ENCODE peak calls at places on chromosomes 4 and X, in five cellular contexts. F is breast epithelium, X is Peyer's patch, B is heart left ventricle, J is psoas muscle. D is an unnamed sample.

GRCh38 chr4:111228874-111229273 is 606.0 kb upstream of the PITX2 start:
- DNase-seq in X (no peak), F (no peak), J (no peak), B (no peak), D (no peak)

GRCh38 chrX:11100281-11101035 is 10.7 kb upstream of the HCCS start:
- DNase-seq in F (peak; percentile 44), B (no peak), X (no peak), J (no peak), D (no peak)

GRCh38 chrX:71253253-71254091 is 468 bp downstream of the ZMYM3 start:
- DNase-seq in X (peak; percentile 57), J (peak; percentile 44), B (peak; percentile 68), F (no peak), D (no peak)

GRCh38 chrX:53223068-53223693 is 1.8 kb downstream of the KDM5C start:
- DNase-seq in X (no peak), B (no peak), F (no peak), J (no peak), D (no peak)

GRCh38 chr4:101419324-101420135 is 72.2 kb upstream of the PPP3CA start:
- DNase-seq in F (no peak), J (no peak), B (no peak), X (no peak), D (no peak)

GRCh38 chrX:23327104-23327503 is 7.5 kb upstream of the PTCHD1 start:
- DNase-seq in J (no peak), X (no peak), B (no peak), F (no peak), D (no peak)

GRCh38 chr4:122480655-122481487 is 24.3 kb upstream of the IL2 start:
- DNase-seq in J (no peak), B (no peak), X (no peak), F (no peak), D (no peak)

GRCh38 chr4:147334478-147334877 is 146.4 kb upstream of the EDNRA start:
- DNase-seq in J (no peak), F (no peak), B (no peak), X (no peak), D (no peak)

GRCh38 chr4:7710576-7711329 is 228.9 kb downstream of the AFAP1 start:
- DNase-seq in X (no peak), J (no peak), B (peak; percentile 46), F (no peak), D (no peak)

GRCh38 chr4:5956285-5957021 is 61.8 kb downstream of the C4orf50 start:
- DNase-seq in F (no peak), J (peak; percentile 34), X (no peak), B (no peak), D (no peak)

GRCh38 chr4:179804440-179804839 is 2362.2 kb upstream of the AGA start:
- DNase-seq in X (no peak), J (no peak), F (no peak), B (no peak), D (no peak)

GRCh38 chr4:158805628-158806471 is 37.0 kb downstream of the FNIP2 start:
- DNase-seq in J (no peak), X (no peak), F (peak; percentile 22), B (no peak), D (peak; percentile 82)

GRCh38 chr4:21517460-21517859 is 431.1 kb downstream of the KCNIP4 start:
- DNase-seq in F (no peak), J (no peak), B (no peak), X (no peak), D (no peak)

GRCh38 chr4:158003212-158003611 is 169.6 kb downstream of the GASK1B start:
- DNase-seq in F (no peak), J (no peak), B (no peak), X (no peak), D (no peak)

GRCh38 chrX:68714856-68715255 is 67.4 kb downstream of the STARD8 start:
- DNase-seq in F (no peak), J (no peak), X (no peak), B (no peak), D (peak; percentile 11)

GRCh38 chrX:13506574-13506973 is 62.8 kb upstream of the EGFL6 start:
- DNase-seq in F (no peak), B (peak; percentile 61), J (peak; percentile 33), X (peak; percentile 46), D (no peak)

GRCh38 chr4:102531441-102531840 is 30.3 kb downstream of the NFKB1 start:
- DNase-seq in J (no peak), B (no peak), X (no peak), F (no peak), D (no peak)

GRCh38 chr4:31007858-31008257 is 287.7 kb downstream of the PCDH7 start:
- DNase-seq in F (no peak), B (no peak), X (no peak), J (no peak), D (no peak)

GRCh38 chr4:99938243-99938753 is 8.1 kb downstream of the DNAJB14 start:
- DNase-seq in X (no peak), F (no peak), B (no peak), J (no peak), D (no peak)

GRCh38 chrX:136823175-136823574 is 42.4 kb upstream of the ARHGEF6 start:
- DNase-seq in X (no peak), F (no peak), B (no peak), J (no peak), D (no peak)

GRCh38 chrX:147180886-147181285 is 366.3 kb upstream of the CXorf51A start:
- DNase-seq in F (no peak), X (no peak), J (no peak), B (no peak), D (no peak)

GRCh38 chrX:44514272-44514671 is 28.4 kb downstream of the FUNDC1 start:
- DNase-seq in F (no peak), J (no peak), B (no peak), X (no peak), D (no peak)

GRCh38 chr4:52657317-52657629 is 1.8 kb downstream of the USP46 start:
- DNase-seq in B (no peak), X (no peak), F (no peak), J (peak; percentile 13), D (peak; percentile 20)

GRCh38 chrX:16807548-16807947 is 21.3 kb downstream of the TXLNG start:
- DNase-seq in J (no peak), B (no peak), X (no peak), F (no peak), D (no peak)

GRCh38 chrX:151596282-151596681 is 32.8 kb downstream of the PASD1 start:
- DNase-seq in J (no peak), F (no peak), B (no peak), X (no peak), D (no peak)

DNA sequence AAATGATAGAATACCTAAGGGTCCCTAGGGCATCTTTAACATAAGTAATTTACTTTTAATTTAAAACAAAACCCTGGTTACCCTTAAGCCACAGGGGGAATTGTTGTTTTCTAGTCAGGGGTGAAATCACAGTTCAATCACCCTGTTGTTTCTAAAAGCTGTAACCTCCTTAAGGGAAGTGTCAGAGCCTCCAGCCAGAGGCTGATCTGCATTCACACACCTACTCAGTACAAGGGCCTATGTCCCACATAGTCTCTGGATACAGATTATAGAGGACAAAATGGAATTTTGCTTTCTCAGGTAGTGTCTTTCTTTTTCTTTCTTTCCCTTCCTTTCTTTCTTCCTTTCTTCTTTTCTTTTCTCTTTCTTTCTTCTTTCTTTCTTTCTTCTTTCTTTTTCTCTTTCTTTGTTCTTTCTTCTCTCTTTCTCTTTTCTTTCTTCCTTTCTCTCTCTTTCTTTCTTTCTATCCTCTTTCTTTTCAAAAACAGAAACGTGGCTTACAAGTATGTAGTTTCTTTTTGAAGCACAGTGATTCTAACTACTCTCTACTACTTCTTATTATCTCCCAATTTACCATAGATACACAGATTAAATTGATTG is 31.1 kb upstream of the BMPR1B start:
- DNase-seq in B (no peak), X (no peak), F (no peak), J (no peak), D (no peak)
- H3K27ac ChIP-seq in B (no peak overlapping the region), X (no peak overlapping the region), F (no peak overlapping the region), J (no peak overlapping the region), D (no peak overlapping the region)

GRCh38 chr4:15234101-15234500 is 193.7 kb upstream of the C1QTNF7 start:
- DNase-seq in J (no peak), X (no peak), F (no peak), B (no peak), D (no peak)
- H3K4me3 ChIP-seq in J (no peak overlapping the region), X (no peak overlapping the region), F (no peak overlapping the region), B (no peak overlapping the region), D (no peak overlapping the region)

GRCh38 chr4:166318810-166319525 is 445.9 kb downstream of the TLL1 start:
- DNase-seq in F (no peak), X (no peak), B (no peak), J (no peak), D (no peak)

GRCh38 chr4:166323250-166323649 is 450.2 kb downstream of the TLL1 start:
- DNase-seq in J (no peak), F (no peak), B (no peak), X (no peak), D (no peak)

GRCh38 chr4:166324321-166324720 is 451.3 kb downstream of the TLL1 start:
- DNase-seq in X (no peak), B (no peak), J (no peak), F (no peak), D (no peak)
- TF ChIP-seq CTCF in X (peak; percentile 31), B (no peak), J (no peak), F (no peak), D (no peak)

DNA sequence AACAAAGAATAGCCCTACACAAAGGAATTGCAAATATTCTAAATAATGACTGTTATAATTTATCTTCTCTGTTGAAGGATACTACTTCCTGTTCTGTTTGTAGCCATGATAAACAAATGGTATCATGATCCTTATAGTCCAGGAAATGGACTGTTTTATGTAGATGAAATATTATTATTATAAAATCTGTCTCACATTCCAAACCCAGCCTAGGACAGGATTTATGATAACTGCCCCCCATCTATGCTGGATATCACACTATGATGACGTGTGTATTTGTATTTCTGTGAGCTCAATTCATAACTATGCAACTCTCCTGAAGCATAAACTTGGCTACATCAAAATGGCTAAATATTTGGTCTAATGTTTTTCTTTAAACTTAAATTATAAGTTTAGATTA is 21.3 kb downstream of the DMD start:
- DNase-seq in B (no peak), F (no peak), X (no peak), J (no peak), D (no peak)
- H3K27ac ChIP-seq in B (no peak overlapping the region), F (no peak overlapping the region), X (no peak overlapping the region), J (peak overlapping the region; percentile 63), D (no peak overlapping the region)